ENCODE peak calls at places on chromosomes 13 and 19, in seven cellular contexts. H, Z, W, M, O, S and I are unnamed samples.
A peak's percentile ranks its signal among the peaks of the same experiment; 100 is the strongest.

GRCh38 chr19:16001481-16002312 is 52.9 kb downstream of the OR10H4 start:
- DNase-seq in H (peak; percentile 16), Z (no peak), W (no peak), M (no peak), O (peak; percentile 28), S (no peak), I (no peak)

GRCh38 chr19:3580156-3580955 is 4.9 kb upstream of the GIPC3 start:
- DNase-seq in H (no peak), Z (no peak), W (no peak), M (no peak), O (no peak), S (no peak), I (no peak)

GRCh38 chr13:21124853-21125252 is 51.5 kb downstream of the SKA3 start:
- DNase-seq in H (no peak), Z (no peak), W (no peak), M (no peak), O (no peak), S (peak; percentile 63), I (peak; percentile 61)

GRCh38 chr13:112904436-112904960 is 64.5 kb upstream of the MCF2L start:
- DNase-seq in H (no peak), Z (no peak), W (no peak), M (no peak), O (no peak), S (peak; percentile 67), I (no peak)

GRCh38 chr19:19083413-19084178 is 19.8 kb downstream of the SLC25A42 start:
- DNase-seq in H (no peak), Z (no peak), W (no peak), M (no peak), O (no peak), S (no peak), I (no peak)

GRCh38 chr19:11198769-11199469 is 1.6 kb upstream of the KANK2 start:
- DNase-seq in H (no peak), Z (no peak), W (no peak), M (no peak), O (no peak), S (no peak), I (no peak)

GRCh38 chr13:60572003-60572792 is 175.2 kb downstream of the TDRD3 start:
- DNase-seq in H (no peak), Z (no peak), W (no peak), M (no peak), O (no peak), S (peak; percentile 20), I (no peak)

GRCh38 chr13:110055089-110055488 is 251.9 kb downstream of the COL4A1 start:
- DNase-seq in H (no peak), Z (no peak), W (no peak), M (no peak), O (no peak), S (no peak), I (no peak)

GRCh38 chr13:109875746-109876145 is 89.4 kb upstream of the IRS2 start:
- DNase-seq in H (no peak), Z (no peak), W (no peak), M (no peak), O (no peak), S (no peak), I (no peak)

GRCh38 chr19:1001538-1002166 is 1.4 kb downstream of the GRIN3B start:
- DNase-seq in H (no peak), Z (no peak), W (peak; percentile 66), M (peak; percentile 73), O (no peak), S (peak; percentile 79), I (peak; percentile 31)

GRCh38 chr19:41415154-41415571 is 12.0 kb downstream of the B3GNT8 start:
- DNase-seq in H (no peak), Z (no peak), W (no peak), M (no peak), O (no peak), S (no peak), I (no peak)

GRCh38 chr19:56139847-56140582 is 1.1 kb upstream of the ZNF444 start:
- DNase-seq in H (no peak), Z (no peak), W (peak; percentile 46), M (no peak), O (peak; percentile 44), S (no peak), I (no peak)

GRCh38 chr19:48498576-48498879 is 13.1 kb downstream of the LMTK3 start:
- DNase-seq in H (no peak), Z (no peak), W (no peak), M (no peak), O (no peak), S (no peak), I (no peak)

GRCh38 chr19:42176649-42176989 is 40.9 kb downstream of the DEDD2 start:
- DNase-seq in H (no peak), Z (no peak), W (no peak), M (no peak), O (no peak), S (peak; percentile 76), I (peak; percentile 67)

GRCh38 chr19:15672580-15673175 is at the start of gene CYP4F12:
- DNase-seq in H (peak; percentile 86), Z (peak; percentile 83), W (peak; percentile 97), M (no peak), O (peak; percentile 31), S (no peak), I (peak; percentile 81)

GRCh38 chr13:89027694-89028306 is 1356.6 kb downstream of the SLITRK5 start:
- DNase-seq in H (no peak), Z (no peak), W (no peak), M (no peak), O (no peak), S (no peak), I (no peak)

GRCh38 chr13:49071341-49071937 is 95.7 kb downstream of the FNDC3A start:
- DNase-seq in H (no peak), Z (no peak), W (no peak), M (no peak), O (no peak), S (no peak), I (no peak)

GRCh38 chr19:33878912-33879810 is 82.5 kb downstream of the KCTD15 start:
- DNase-seq in H (no peak), Z (no peak), W (no peak), M (no peak), O (no peak), S (no peak), I (no peak)

GRCh38 chr13:97879646-97880297 is 73.7 kb upstream of the IPO5 start:
- DNase-seq in H (no peak), Z (no peak), W (no peak), M (no peak), O (no peak), S (no peak), I (no peak)

GRCh38 chr19:39247701-39248664 is 673 bp downstream of the IFNL4 start:
- DNase-seq in H (no peak), Z (no peak), W (no peak), M (no peak), O (no peak), S (peak; percentile 67), I (peak; percentile 47)

GRCh38 chr13:50801087-50801931 is 42.2 kb downstream of the DLEU7 start:
- DNase-seq in H (peak; percentile 56), Z (peak; percentile 30), W (peak; percentile 72), M (peak; percentile 73), O (peak; percentile 40), S (peak; percentile 80), I (peak; percentile 80)

GRCh38 chr13:50810998-50811397 is 32.5 kb downstream of the DLEU7 start:
- DNase-seq in H (no peak), Z (no peak), W (no peak), M (no peak), O (no peak), S (no peak), I (no peak)

GRCh38 chr13:50810468-50810867 is 33.0 kb downstream of the DLEU7 start:
- DNase-seq in H (no peak), Z (no peak), W (no peak), M (no peak), O (no peak), S (no peak), I (no peak)

GRCh38 chr13:50809133-50810090 is 34.1 kb downstream of the DLEU7 start:
- DNase-seq in H (no peak), Z (no peak), W (no peak), M (no peak), O (no peak), S (no peak), I (no peak)

DNA sequence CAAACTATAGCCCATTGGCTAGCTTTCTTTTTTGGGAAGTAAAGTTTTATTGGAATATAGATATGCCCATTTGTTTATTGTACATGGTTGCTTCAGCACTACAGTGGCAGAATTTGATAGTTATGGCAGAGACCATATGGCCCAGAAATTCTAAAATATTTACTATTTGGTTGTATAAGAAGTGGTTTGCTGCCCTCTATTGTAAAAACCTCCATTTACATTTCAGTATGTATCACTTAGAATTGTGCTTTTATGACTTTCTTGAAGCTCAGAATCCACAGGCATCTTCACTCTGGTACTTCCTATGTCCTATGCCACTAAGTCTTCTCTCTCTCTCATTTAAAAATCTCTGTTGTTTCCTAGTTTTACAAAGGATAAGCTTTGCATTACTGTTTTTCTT is 37.7 kb downstream of the DLEU7 start:
- DNase-seq in H (no peak), Z (no peak), W (no peak), M (no peak), O (no peak), S (peak; percentile 11), I (no peak)
- TF ChIP-seq CTCF in H (no peak), Z (no peak), W (no peak), M (peak; percentile 28), O (no peak), S (peak; percentile 33), I (peak; percentile 7)

GRCh38 chr13:27354379-27354778 is 70.0 kb upstream of the GTF3A start:
- DNase-seq in H (no peak), Z (no peak), W (no peak), M (no peak), O (no peak), S (no peak), I (peak; percentile 43)
- TF ChIP-seq CTCF in H (no peak), Z (no peak), W (no peak), M (no peak), O (no peak), S (no peak), I (no peak)

DNA sequence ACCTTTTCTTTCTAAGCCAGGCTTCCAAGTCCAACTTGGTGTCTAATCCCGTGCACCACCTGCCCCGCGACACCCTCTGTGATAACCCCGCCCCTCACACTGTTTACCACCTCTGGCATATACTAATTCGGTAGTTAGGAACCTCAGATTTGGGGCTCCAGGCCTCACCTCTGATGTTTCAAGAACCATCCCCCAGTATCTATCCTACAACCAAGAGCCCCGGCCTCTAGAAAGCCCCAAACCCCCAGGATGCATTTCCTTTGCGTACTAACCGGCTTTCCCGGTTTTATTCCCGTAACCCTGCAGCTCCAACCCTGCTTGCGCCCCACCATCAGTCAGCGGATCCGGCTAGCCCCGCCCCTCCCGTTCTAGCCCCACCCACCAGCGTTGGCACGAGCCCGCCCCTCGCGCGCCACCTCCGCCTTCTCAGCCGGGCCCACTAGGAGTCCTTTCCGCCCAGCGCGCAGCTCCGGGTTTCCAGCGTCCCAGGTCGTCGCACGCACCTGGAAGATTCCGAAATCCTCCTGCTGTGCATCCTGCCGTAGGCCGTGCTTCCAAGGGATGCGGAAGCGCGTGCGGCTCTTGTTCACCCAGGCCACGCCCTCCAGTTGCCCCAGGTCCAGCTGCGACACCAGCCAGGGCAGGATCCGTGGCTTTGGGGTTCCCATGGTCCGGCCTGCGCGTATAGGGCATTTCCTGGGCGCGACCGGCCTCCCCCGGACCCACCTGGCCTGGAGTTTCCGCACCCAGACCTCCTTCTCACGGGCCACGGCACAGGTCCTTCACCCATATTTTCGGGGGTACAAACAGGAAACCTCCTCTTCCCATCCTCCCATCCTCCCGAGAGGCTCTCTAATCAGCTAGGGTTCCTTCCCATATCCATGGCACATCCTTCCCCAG is 1.2 kb downstream of the IRF3 start:
- DNase-seq in H (peak; percentile 93), Z (peak; percentile 87), W (peak; percentile 97), M (peak; percentile 80), O (peak; percentile 88), S (peak; percentile 93), I (peak; percentile 89)
- TF ChIP-seq CTCF in H (peak; percentile 22), Z (no peak), W (no peak), M (no peak), O (no peak), S (peak; percentile 20), I (no peak)

GRCh38 chr13:33153421-33154381 is 131.9 kb downstream of the STARD13 start:
- DNase-seq in H (no peak), Z (no peak), W (no peak), M (no peak), O (no peak), S (peak; percentile 9), I (peak; percentile 61)
- TF ChIP-seq CTCF in H (peak; percentile 9), Z (no peak), W (no peak), M (no peak), O (no peak), S (no peak), I (peak; percentile 29)